ENCODE peak calls at places on chromosome 10, in seven cellular contexts. H is IMR-90, A is astrocyte, J is Peyer's patch, N is spleen, F is adrenal gland, V is fibroblast of lung. Z is an unnamed sample.
A peak's percentile ranks its signal among the peaks of the same experiment; 100 is the strongest.

GRCh38 chr10:120314426-120314825 is 142.6 kb upstream of the PLPP4 start:
- DNase-seq in H (no peak), A (no peak), J (no peak), N (no peak), F (no peak), V (no peak), Z (no peak)

GRCh38 chr10:101670635-101671034 is 24.3 kb downstream of the FBXW4 start:
- DNase-seq in H (no peak), A (no peak), J (no peak), N (no peak), F (no peak), V (no peak), Z (no peak)

GRCh38 chr10:87860156-87860795 is 3.1 kb downstream of the KLLN start:
- DNase-seq in H (peak; percentile 69), A (peak; percentile 46), J (peak; percentile 32), N (no peak), F (no peak), V (peak; percentile 72), Z (no peak)

GRCh38 chr10:567869-568268 is 121.6 kb downstream of the DIP2C start:
- DNase-seq in H (no peak), A (no peak), J (no peak), N (no peak), F (no peak), V (no peak), Z (no peak)

GRCh38 chr10:98673156-98673765 is 226.5 kb upstream of the HPS1 start:
- DNase-seq in H (no peak), A (no peak), J (no peak), N (no peak), F (no peak), V (peak; percentile 39), Z (no peak)

GRCh38 chr10:34282186-34282585 is 532.9 kb downstream of the PARD3 start:
- DNase-seq in H (no peak), A (no peak), J (no peak), N (no peak), F (no peak), V (no peak), Z (no peak)

GRCh38 chr10:111598433-111599059 is 521.7 kb downstream of the ADRA2A start:
- DNase-seq in H (peak; percentile 31), A (peak; percentile 17), J (peak; percentile 23), N (no peak), F (peak; percentile 57), V (peak; percentile 33), Z (no peak)

GRCh38 chr10:88386878-88387773 is 196.0 kb downstream of the RNLS start:
- DNase-seq in H (peak; percentile 82), A (peak; percentile 93), J (no peak), N (no peak), F (peak; percentile 84), V (peak; percentile 85), Z (no peak)

GRCh38 chr10:8070440-8070839 is 16.0 kb downstream of the GATA3 start:
- DNase-seq in H (no peak), A (peak; percentile 25), J (no peak), N (no peak), F (no peak), V (no peak), Z (no peak)

GRCh38 chr10:35822316-35822715 is 180.2 kb upstream of the FZD8 start:
- DNase-seq in H (peak; percentile 54), A (peak; percentile 44), J (peak; percentile 16), N (no peak), F (peak; percentile 38), V (peak; percentile 36), Z (peak; percentile 80)

GRCh38 chr10:78805176-78805575 is 263.6 kb upstream of the ZMIZ1 start:
- DNase-seq in H (peak; percentile 99), A (peak; percentile 100), J (peak; percentile 19), N (no peak), F (peak; percentile 22), V (peak; percentile 98), Z (peak; percentile 58)
- H3K4me3 ChIP-seq in H (no peak overlapping the region), A (no peak overlapping the region), J (no peak overlapping the region), N (no peak overlapping the region), F (no peak overlapping the region), V (no peak overlapping the region), Z (no peak overlapping the region)

DNA sequence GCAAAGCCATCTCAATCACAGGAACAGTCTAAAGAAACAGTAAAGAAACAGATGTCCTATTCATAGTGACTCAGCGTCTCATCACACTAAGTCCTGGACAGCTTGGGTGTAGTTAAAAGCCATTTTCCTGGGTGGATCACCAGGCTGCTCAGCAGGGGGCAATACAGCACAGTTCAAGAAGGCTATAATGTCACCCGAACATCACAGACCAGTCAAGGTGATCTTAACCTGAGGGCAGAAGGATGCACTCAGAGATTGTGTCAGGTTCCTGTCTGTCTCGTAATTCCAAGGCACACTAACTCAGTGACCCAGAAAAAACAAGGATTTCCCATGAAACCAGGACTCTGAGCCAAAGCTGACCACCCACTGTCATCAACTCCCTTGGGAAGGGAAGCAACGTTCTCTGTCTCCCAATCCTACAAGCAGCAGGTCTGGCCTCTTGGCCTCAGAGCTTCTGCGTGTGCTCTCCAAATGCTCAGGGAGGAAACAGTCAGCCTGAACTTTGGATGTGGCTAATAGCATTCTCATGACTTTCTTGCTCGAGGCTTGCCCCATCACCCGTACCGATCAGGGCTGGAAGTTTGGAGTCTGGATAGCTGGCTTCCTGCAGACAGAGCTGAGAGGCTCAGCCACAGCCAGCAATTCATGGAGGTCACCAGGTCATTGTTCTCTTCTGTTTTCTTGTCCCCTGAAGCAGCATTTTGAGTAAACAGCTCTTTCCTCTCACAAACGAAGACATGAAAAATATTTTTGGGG is 90.4 kb upstream of the FAM171A1 start:
- DNase-seq in H (peak; percentile 27), A (no peak), J (no peak), N (no peak), F (peak; percentile 61), V (peak; percentile 68), Z (no peak)
- TF ChIP-seq CTCF in H (peak; percentile 38), A (no peak), J (peak; percentile 7), N (no peak), F (no peak), V (peak; percentile 44), Z (no peak)

GRCh38 chr10:28560617-28561016 is 27.7 kb downstream of the WAC start:
- DNase-seq in H (no peak), A (no peak), J (no peak), N (no peak), F (no peak), V (no peak), Z (no peak)
- H3K4me1 ChIP-seq in H (peaks cover 4% of the 10 kb centered on the region), A (peaks cover 5% of the 10 kb centered on the region), J (no peaks in the 10 kb centered on the region), N (peaks cover 78% of the 10 kb centered on the region), F (peaks cover 68% of the 10 kb centered on the region), V (peaks cover 3% of the 10 kb centered on the region), Z (peaks cover 70% of the 10 kb centered on the region)

GRCh38 chr10:30058111-30058510 is 1.3 kb downstream of the JCAD start:
- DNase-seq in H (no peak), A (no peak), J (no peak), N (no peak), F (no peak), V (no peak), Z (no peak)

GRCh38 chr10:30056767-30057355 is 2.5 kb downstream of the JCAD start:
- DNase-seq in H (no peak), A (no peak), J (no peak), N (no peak), F (no peak), V (no peak), Z (no peak)

GRCh38 chr10:30057421-30057841 is 2.0 kb downstream of the JCAD start:
- DNase-seq in H (peak; percentile 40), A (peak; percentile 29), J (no peak), N (no peak), F (no peak), V (no peak), Z (no peak)

GRCh38 chr10:30059209-30060107 is at the start of gene JCAD:
- DNase-seq in H (no peak), A (no peak), J (peak; percentile 27), N (peak; percentile 90), F (peak; percentile 51), V (no peak), Z (peak; percentile 80)

DNA sequence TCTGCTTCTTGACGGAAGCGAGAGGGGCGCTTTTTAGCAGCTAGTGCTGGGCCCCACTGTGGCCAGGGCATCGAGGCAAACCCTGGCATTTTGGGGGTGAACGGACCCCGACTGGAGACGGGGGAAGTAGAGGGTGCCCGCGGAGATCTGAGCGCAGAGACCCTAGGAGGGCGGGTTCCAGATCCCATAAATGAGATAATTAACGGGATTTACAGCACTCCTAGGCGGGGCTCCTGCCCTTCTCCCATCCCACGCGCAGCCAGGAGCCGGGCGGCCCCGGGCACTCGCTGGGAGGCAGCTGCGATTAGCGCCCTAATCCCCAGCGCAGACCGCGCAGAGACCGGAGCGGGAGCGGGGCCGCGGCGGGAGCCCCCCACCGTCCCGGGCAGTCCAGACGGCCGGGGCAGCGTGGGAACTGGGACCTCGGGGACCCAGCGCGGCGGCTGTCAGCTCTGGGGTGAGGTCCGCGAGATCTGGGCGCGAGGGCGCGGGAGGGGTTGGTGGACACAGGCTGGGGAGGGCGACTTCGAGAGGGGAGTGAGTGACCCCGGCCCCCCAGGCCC is 735 bp downstream of the JCAD start:
- DNase-seq in H (no peak), A (no peak), J (no peak), N (peak; percentile 77), F (no peak), V (no peak), Z (no peak)
- H3K4me3 ChIP-seq in H (peak overlapping the region; percentile 99), A (peak overlapping the region; percentile 63), J (peak overlapping the region; percentile 53), N (peak overlapping the region; percentile 57), F (peak overlapping the region; percentile 11), V (peak overlapping the region; percentile 60), Z (peak overlapping the region; percentile 73)

Z was measured in lower lobe of right lung.